ENCODE peak calls at places on chromosomes 1 and 21, in eight cellular contexts. P is foreskin fibroblast, Y is fibroblast of mammary gland, J is fibroblast of lung, E is GM12865, D is left ventricle myocardium inferior, C is omental fat pad, F is mucosa of descending colon. Z is an unnamed sample.

GRCh38 chr1:156602557-156602993 is 1.3 kb upstream of the GPATCH4 start:
- DNase-seq in F (no peak), P (no peak), C (no peak), D (no peak), Y (peak; percentile 30), E (peak; percentile 43), J (peak; percentile 5), Z (no peak)

GRCh38 chr21:19245188-19245580 is 841.6 kb upstream of the TMPRSS15 start:
- DNase-seq in E (no peak), F (peak; percentile 28), C (no peak), D (no peak), Y (no peak), J (no peak), P (no peak), Z (no peak)

GRCh38 chr1:234610061-234610581 is at the start of gene IRF2BP2:
- DNase-seq in Y (peak; percentile 75), J (peak; percentile 78), C (no peak), E (peak; percentile 94), D (peak; percentile 86), F (peak; percentile 92), P (peak; percentile 87), Z (peak; percentile 84)

GRCh38 chr1:29521438-29521715 is 285.1 kb downstream of the PTPRU start:
- DNase-seq in Y (no peak), P (no peak), F (no peak), J (no peak), D (no peak), E (no peak), C (no peak), Z (no peak)

GRCh38 chr1:157319567-157319966 is 181.4 kb upstream of the ETV3 start:
- DNase-seq in C (no peak), D (no peak), F (no peak), E (no peak), J (no peak), P (no peak), Y (no peak), Z (no peak)

GRCh38 chr1:113871597-113872113 is at the start of gene PTPN22:
- DNase-seq in D (no peak), C (no peak), P (peak; percentile 60), J (peak; percentile 93), E (peak; percentile 94), Y (peak; percentile 77), F (peak; percentile 78), Z (no peak)

GRCh38 chr1:228014235-228014930 is 7.6 kb downstream of the WNT3A start:
- DNase-seq in Y (peak; percentile 23), E (no peak), C (no peak), F (no peak), J (peak; percentile 74), P (no peak), D (peak; percentile 17), Z (no peak)

GRCh38 chr1:60102691-60103090 is 29.1 kb upstream of the C1orf87 start:
- DNase-seq in P (peak; percentile 12), D (no peak), E (no peak), Y (no peak), C (no peak), F (no peak), J (peak; percentile 2), Z (no peak)

GRCh38 chr1:17710889-17711576 is 44.1 kb upstream of the ACTL8 start:
- DNase-seq in Y (no peak), D (no peak), P (no peak), F (no peak), E (no peak), J (no peak), C (no peak), Z (no peak)

GRCh38 chr1:230501845-230502244 is 75.7 kb upstream of the PGBD5 start:
- DNase-seq in D (no peak), P (no peak), C (no peak), F (no peak), Y (no peak), E (no peak), J (no peak), Z (no peak)

GRCh38 chr1:1246601-1247340 is at the start of gene C1QTNF12:
- DNase-seq in F (no peak), E (no peak), P (no peak), Y (no peak), C (no peak), J (no peak), D (no peak), Z (no peak)

GRCh38 chr1:207883660-207884245 is 27.2 kb downstream of the CD34 start:
- DNase-seq in D (no peak), E (no peak), P (no peak), C (no peak), F (no peak), Y (no peak), J (no peak), Z (no peak)

GRCh38 chr1:27940297-27940696 is 5.5 kb downstream of the SMPDL3B start:
- DNase-seq in E (peak; percentile 58), F (peak; percentile 51), Y (peak; percentile 24), P (no peak), C (no peak), D (peak; percentile 44), J (peak; percentile 10), Z (peak; percentile 58)

GRCh38 chr1:183270541-183271141 is 84.6 kb downstream of the LAMC2 start:
- DNase-seq in Y (peak; percentile 92), C (no peak), F (no peak), E (peak; percentile 65), P (peak; percentile 93), D (peak; percentile 56), J (peak; percentile 94), Z (no peak)

GRCh38 chr1:97745912-97746311 is 174.9 kb downstream of the DPYD start:
- DNase-seq in C (no peak), E (no peak), J (peak; percentile 43), D (no peak), P (peak; percentile 20), Y (peak; percentile 56), F (no peak), Z (no peak)

GRCh38 chr1:222820159-222820732 is 5.4 kb downstream of the DISP1 start:
- DNase-seq in F (no peak), D (no peak), C (no peak), J (no peak), E (no peak), P (no peak), Y (peak; percentile 62), Z (no peak)

GRCh38 chr1:154556422-154556821 is 2.0 kb downstream of the UBE2Q1 start:
- DNase-seq in J (peak; percentile 64), E (no peak), C (no peak), P (no peak), F (no peak), D (peak; percentile 41), Y (peak; percentile 8), Z (no peak)

GRCh38 chr21:17931080-17931479 is 111.9 kb upstream of the C21orf91 start:
- DNase-seq in Y (no peak), F (no peak), C (no peak), D (no peak), J (no peak), P (no peak), E (peak; percentile 22), Z (no peak)

GRCh38 chr1:197774691-197775281 is 494 bp downstream of the DENND1B start:
- DNase-seq in F (peak; percentile 68), Y (peak; percentile 52), E (peak; percentile 54), J (peak; percentile 61), D (no peak), C (no peak), P (peak; percentile 28), Z (peak; percentile 54)

GRCh38 chr21:42479582-42479981 is 16.4 kb downstream of the RSPH1 start:
- DNase-seq in C (no peak), J (no peak), Y (no peak), E (no peak), P (no peak), D (no peak), F (no peak), Z (no peak)

GRCh38 chr21:42476493-42477342 is 19.3 kb downstream of the RSPH1 start:
- DNase-seq in D (no peak), F (no peak), C (no peak), P (no peak), Y (no peak), J (no peak), E (peak; percentile 49), Z (no peak)

GRCh38 chr21:42478504-42478903 is 17.5 kb downstream of the RSPH1 start:
- DNase-seq in P (no peak), E (peak; percentile 86), Y (no peak), F (no peak), D (no peak), J (no peak), C (no peak), Z (no peak)

GRCh38 chr21:42481169-42481568 is 14.9 kb downstream of the RSPH1 start:
- DNase-seq in J (no peak), C (no peak), E (no peak), F (no peak), P (no peak), Y (no peak), D (no peak), Z (no peak)

DNA sequence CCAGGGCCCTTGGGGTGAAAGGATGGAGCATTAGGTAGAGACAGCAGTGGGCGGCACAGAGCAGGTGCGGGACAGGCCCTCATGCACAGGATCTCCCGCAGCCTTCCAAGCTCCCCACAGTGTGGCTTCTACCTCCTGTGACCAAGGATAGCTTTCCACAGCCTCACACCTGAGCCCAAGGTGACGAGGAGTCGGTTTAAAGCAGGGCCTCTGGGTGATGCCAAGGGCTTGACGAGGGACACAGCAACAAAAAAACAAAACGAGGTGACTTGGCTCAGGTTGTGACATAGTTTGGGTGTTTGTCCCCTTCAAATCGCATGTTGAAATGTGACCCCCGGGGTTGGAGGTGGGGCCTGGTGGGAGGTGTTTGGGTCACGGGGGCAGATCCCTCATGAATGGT is 15.3 kb downstream of the RSPH1 start:
- DNase-seq in J (no peak), D (no peak), F (no peak), Y (no peak), P (no peak), E (no peak), C (no peak), Z (no peak)
- TF ChIP-seq CTCF in J (no peak), D (no peak), F (no peak), Y (no peak), P (no peak), E (no peak), C (no peak), Z (no peak)

GRCh38 chr21:46325073-46325912 is 1.3 kb downstream of the PCNT start:
- DNase-seq in J (peak; percentile 54), Y (peak; percentile 40), D (peak; percentile 42), P (peak; percentile 39), E (peak; percentile 64), C (no peak), F (peak; percentile 76), Z (peak; percentile 61)
- TF ChIP-seq CTCF in J (no peak), Y (peak; percentile 31), D (peak; percentile 51), P (peak; percentile 18), E (peak; percentile 23), C (no peak), F (no peak), Z (no peak)

GRCh38 chr1:242462867-242463266 is 61.6 kb downstream of the PLD5 start:
- DNase-seq in P (no peak), F (no peak), J (no peak), C (no peak), Y (no peak), E (no peak), D (no peak), Z (no peak)
- TF ChIP-seq CTCF in P (no peak), F (no peak), J (no peak), C (no peak), Y (no peak), E (no peak), D (no peak), Z (no peak)

GRCh38 chr1:8439015-8439702 is 121.2 kb downstream of the SLC45A1 start:
- DNase-seq in F (peak; percentile 79), J (peak; percentile 87), C (peak; percentile 48), P (peak; percentile 78), E (peak; percentile 59), D (peak; percentile 82), Y (peak; percentile 82), Z (peak; percentile 79)
- TF ChIP-seq CTCF in F (no peak), J (no peak), C (no peak), P (no peak), E (no peak), D (no peak), Y (peak; percentile 37), Z (peak; percentile 68)

Z was measured in endothelial cell.